ENCODE peak calls at places on chromosomes 4 and X, in five cellular contexts. A is activated naive CD8-positive, alpha-beta T cell treated with anti-CD3 and anti-CD28 coated beads, Interleukin-2, amount 50 U/mL, for 16 hours; Z is adipocyte; H is psoas muscle; J is sigmoid colon. O is an unnamed sample.
A peak's percentile ranks its signal among the peaks of the same experiment; 100 is the strongest.

GRCh38 chr4:28226962-28227361 is 1366.3 kb downstream of the STIM2 start:
- DNase-seq in A (no peak), Z (no peak), H (no peak), J (no peak), O (no peak)

GRCh38 chr4:98932539-98932938 is 3.6 kb upstream of the EIF4E start:
- DNase-seq in A (no peak), Z (peak; percentile 24), H (no peak), J (no peak), O (no peak)

GRCh38 chr4:112170451-112170993 is 25.3 kb downstream of the FAM241A start:
- DNase-seq in A (no peak), Z (peak; percentile 84), H (no peak), J (no peak), O (no peak)

GRCh38 chrX:43345166-43345565 is 310.9 kb upstream of the MAOA start:
- DNase-seq in A (no peak), Z (no peak), H (no peak), J (no peak), O (no peak)

GRCh38 chrX:36978886-36979285 is 29.3 kb upstream of the FAM47C start:
- DNase-seq in A (no peak), Z (peak; percentile 58), H (no peak), J (no peak), O (no peak)

GRCh38 chr4:53089940-53090729 is 228.0 kb downstream of the RASL11B start:
- DNase-seq in A (no peak), Z (peak; percentile 59), H (no peak), J (no peak), O (no peak)

GRCh38 chr4:55819634-55820033 is at the start of gene EXOC1L:
- DNase-seq in A (no peak), Z (peak; percentile 22), H (peak; percentile 15), J (no peak), O (no peak)

GRCh38 chrX:115616943-115617563 is 56.1 kb downstream of the PLS3 start:
- DNase-seq in A (no peak), Z (peak; percentile 59), H (no peak), J (no peak), O (no peak)

GRCh38 chr4:30719363-30720020 is 677 bp upstream of the PCDH7 start:
- DNase-seq in A (no peak), Z (peak; percentile 91), H (peak; percentile 13), J (peak; percentile 86), O (no peak)

GRCh38 chr4:31482691-31483090 is 762.5 kb downstream of the PCDH7 start:
- DNase-seq in A (no peak), Z (no peak), H (no peak), J (no peak), O (no peak)

GRCh38 chr4:106048250-106048931 is 153.1 kb downstream of the NPNT start:
- DNase-seq in A (no peak), Z (peak; percentile 80), H (no peak), J (no peak), O (no peak)

GRCh38 chrX:99750721-99751120 is 659.4 kb downstream of the PCDH19 start:
- DNase-seq in A (no peak), Z (no peak), H (no peak), J (no peak), O (no peak)

GRCh38 chrX:3711331-3711917 is 2.0 kb downstream of the PRKX start:
- DNase-seq in A (no peak), Z (no peak), H (no peak), J (no peak), O (no peak)

GRCh38 chr4:23855912-23856605 is 33.8 kb downstream of the PPARGC1A start:
- DNase-seq in A (no peak), Z (no peak), H (no peak), J (no peak), O (no peak)

GRCh38 chr4:37687666-37688065 is 1.5 kb upstream of the RELL1 start:
- DNase-seq in A (no peak), Z (no peak), H (no peak), J (no peak), O (no peak)

GRCh38 chr4:568962-569361 is 7.1 kb downstream of the TMEM271 start:
- DNase-seq in A (no peak), Z (no peak), H (no peak), J (no peak), O (no peak)

O was measured in NCI-H187.